ENCODE peak calls at places on chromosomes 11 and 22, in seven cellular contexts. O is endothelial cell of umbilical vein, D is transverse colon, E is breast epithelium, K is stomach, C is HCT116, Q is prostate gland. W is an unnamed sample.
A peak's percentile ranks its signal among the peaks of the same experiment; 100 is the strongest.

GRCh38 chr11:44110231-44110679 is 14.8 kb downstream of the EXT2 start:
- DNase-seq in C (no peak), O (peak; percentile 74), E (no peak), K (peak; percentile 46), D (peak; percentile 53), Q (peak; percentile 30), W (no peak)

GRCh38 chr11:721347-721912 is 15.4 kb downstream of the EPS8L2 start:
- DNase-seq in D (no peak), K (no peak), Q (no peak), C (no peak), O (no peak), E (no peak), W (no peak)

GRCh38 chr11:95152878-95153856 is 63.5 kb downstream of the ENDOD1 start:
- DNase-seq in C (no peak), Q (no peak), E (no peak), K (no peak), D (no peak), O (no peak), W (no peak)

GRCh38 chr11:37474889-37475288 is 876.9 kb upstream of the RAG2 start:
- DNase-seq in Q (no peak), C (no peak), D (no peak), E (no peak), K (no peak), O (no peak), W (no peak)

GRCh38 chr11:84476581-84476980 is 1150.6 kb downstream of the DLG2 start:
- DNase-seq in C (no peak), E (no peak), O (no peak), K (no peak), Q (no peak), D (no peak), W (no peak)

GRCh38 chr22:20795014-20795413 is 21.1 kb downstream of the SERPIND1 start:
- DNase-seq in Q (no peak), O (no peak), K (no peak), D (no peak), C (no peak), E (no peak), W (no peak)

GRCh38 chr11:1810761-1811160 is 24.0 kb upstream of the SYT8 start:
- DNase-seq in K (no peak), E (no peak), O (no peak), C (no peak), Q (no peak), D (no peak), W (no peak)

GRCh38 chr11:104333977-104334376 is 170.0 kb upstream of the PDGFD start:
- DNase-seq in O (peak; percentile 3), K (no peak), C (peak; percentile 7), Q (no peak), E (no peak), D (no peak), W (no peak)

GRCh38 chr11:1744137-1744878 is 6.1 kb downstream of the IFITM10 start:
- DNase-seq in K (no peak), O (no peak), E (peak; percentile 51), D (no peak), C (no peak), Q (no peak), W (no peak)

GRCh38 chr11:113248702-113249490 is 65.5 kb upstream of the TTC12 start:
- DNase-seq in D (no peak), C (no peak), K (no peak), O (no peak), Q (no peak), E (no peak), W (no peak)

GRCh38 chr11:122665882-122666281 is 10.4 kb downstream of the UBASH3B start:
- DNase-seq in D (no peak), E (no peak), O (no peak), Q (no peak), K (no peak), C (no peak), W (no peak)

GRCh38 chr22:32967285-32968101 is 90.7 kb downstream of the SYN3 start:
- DNase-seq in O (no peak), K (no peak), C (no peak), E (no peak), Q (no peak), D (no peak), W (no peak)

GRCh38 chr11:102494216-102494615 is 36.3 kb downstream of the MMP7 start:
- DNase-seq in E (no peak), D (peak; percentile 46), K (peak; percentile 43), C (peak; percentile 59), O (peak; percentile 85), Q (peak; percentile 40), W (no peak)

GRCh38 chr11:57901278-57901677 is 122.4 kb upstream of the OR9Q1 start:
- DNase-seq in Q (no peak), O (no peak), C (no peak), D (no peak), E (no peak), K (no peak), W (no peak)

DNA sequence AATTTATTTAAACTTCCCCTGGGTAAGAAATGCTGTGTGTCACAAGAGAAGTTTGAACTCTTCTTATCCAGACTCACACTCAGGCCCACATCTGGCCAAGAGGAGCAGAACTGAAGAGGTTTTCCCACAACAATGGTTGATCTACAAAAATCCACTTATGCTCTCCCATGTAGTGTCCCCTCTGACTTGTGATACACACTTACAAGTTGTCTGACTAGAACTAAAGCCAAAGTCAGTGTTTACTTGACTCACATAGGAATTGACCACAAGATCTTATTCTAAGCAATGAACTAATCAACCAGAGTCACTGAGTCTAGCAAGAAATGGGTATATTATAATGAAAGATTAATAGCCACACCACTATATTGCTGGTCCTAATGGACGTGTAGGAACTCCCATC is 133.0 kb downstream of the ATG16L2 start:
- DNase-seq in C (no peak), O (no peak), Q (no peak), D (no peak), K (no peak), E (no peak), W (no peak)
- TF ChIP-seq POLR2A in C (no peak), O (no peak), Q (no peak), D (no peak), K (no peak), E (no peak), W (no peak)

GRCh38 chr22:26775394-26775793 is 118.0 kb downstream of the MIAT start:
- DNase-seq in D (no peak), E (no peak), Q (no peak), C (no peak), O (no peak), K (no peak), W (no peak)

GRCh38 chr22:26779929-26780328 is 122.5 kb downstream of the MIAT start:
- DNase-seq in C (no peak), O (no peak), K (no peak), Q (no peak), E (no peak), D (no peak), W (no peak)

GRCh38 chr22:26778372-26778771 is 121.0 kb downstream of the MIAT start:
- DNase-seq in K (no peak), Q (no peak), D (no peak), E (no peak), C (no peak), O (no peak), W (no peak)

GRCh38 chr22:26779108-26779507 is 121.7 kb downstream of the MIAT start:
- DNase-seq in C (no peak), K (no peak), D (no peak), E (no peak), O (no peak), Q (no peak), W (no peak)

DNA sequence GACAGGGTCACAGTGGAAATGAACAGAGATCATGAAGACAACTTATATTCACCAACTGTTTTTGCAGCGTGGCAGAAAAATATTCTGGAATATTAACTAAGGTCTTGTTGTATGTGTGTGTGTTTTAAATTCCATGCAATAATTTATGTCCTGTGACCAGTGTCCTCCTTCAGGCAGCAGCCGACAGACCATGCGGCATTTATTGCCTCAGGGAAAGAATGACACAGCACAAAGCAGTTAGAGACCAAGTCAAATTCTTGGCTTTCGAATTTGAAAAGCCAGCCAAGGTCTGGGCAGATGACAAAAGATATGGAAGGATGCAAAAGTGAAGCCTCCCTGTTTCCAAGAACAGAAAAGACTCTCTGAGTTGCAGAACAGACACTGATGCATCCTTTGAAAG is 120.0 kb downstream of the MIAT start:
- DNase-seq in K (no peak), D (no peak), O (no peak), C (no peak), E (no peak), Q (no peak), W (no peak)
- TF ChIP-seq POLR2AphosphoS5 in K (no peak), D (no peak), O (no peak), C (no peak), E (no peak), Q (no peak), W (peak; percentile 26)

GRCh38 chr22:48234011-48234410 is 1471.6 kb downstream of the TBC1D22A start:
- DNase-seq in O (no peak), Q (no peak), C (no peak), E (no peak), D (no peak), K (peak; percentile 15), W (no peak)

GRCh38 chr22:48236261-48236660 is 1473.8 kb downstream of the TBC1D22A start:
- DNase-seq in E (no peak), D (no peak), C (no peak), O (no peak), K (peak; percentile 15), Q (no peak), W (no peak)

GRCh38 chr22:48233586-48233985 is 1471.1 kb downstream of the TBC1D22A start:
- DNase-seq in O (no peak), Q (no peak), K (no peak), C (no peak), D (no peak), E (no peak), W (no peak)

GRCh38 chr22:48237466-48237865 is 1475.0 kb downstream of the TBC1D22A start:
- DNase-seq in Q (no peak), O (no peak), K (peak; percentile 13), D (no peak), E (no peak), C (no peak), W (no peak)

DNA sequence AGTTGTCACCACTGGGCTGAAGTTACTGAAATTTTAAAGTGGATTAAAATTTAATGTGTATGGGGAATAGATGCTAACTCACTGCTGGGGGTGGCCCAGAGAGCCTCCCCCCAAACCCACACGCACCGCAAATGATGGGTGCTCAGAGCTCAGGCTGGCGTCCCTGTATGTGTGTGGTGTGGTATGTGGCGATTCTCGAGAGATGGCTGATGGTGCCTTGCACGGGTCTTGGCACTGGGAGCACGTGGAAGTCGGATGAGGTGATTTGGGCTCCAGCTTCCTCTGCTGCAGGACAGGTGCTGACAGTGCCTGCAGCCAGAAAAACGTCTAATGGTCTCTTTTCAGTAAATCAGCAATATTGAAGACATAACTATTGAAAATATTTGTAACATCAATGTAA is 1473.3 kb downstream of the TBC1D22A start:
- DNase-seq in D (no peak), Q (no peak), E (no peak), K (peak; percentile 21), O (no peak), C (no peak), W (no peak)
- H3K27ac ChIP-seq in D (no peak overlapping the region), Q (no peak overlapping the region), E (no peak overlapping the region), K (no peak overlapping the region), O (no peak overlapping the region), C (no peak overlapping the region), W (no peak overlapping the region)

GRCh38 chr11:69918938-69919650 is 99.9 kb upstream of the FGF3 start:
- DNase-seq in O (peak; percentile 41), E (peak; percentile 81), C (peak; percentile 43), D (peak; percentile 70), K (peak; percentile 79), Q (peak; percentile 58), W (no peak)
- TF ChIP-seq POLR2A in O (no peak), E (no peak), C (no peak), D (no peak), K (no peak), Q (no peak), W (no peak)

GRCh38 chr11:116775975-116776374 is 3.2 kb upstream of the BUD13 start:
- DNase-seq in K (no peak), E (no peak), D (no peak), Q (no peak), C (no peak), O (no peak), W (no peak)
- TF ChIP-seq POLR2AphosphoS5 in K (no peak), E (no peak), D (no peak), Q (no peak), C (no peak), O (no peak), W (no peak)

W was measured in esophagus muscularis mucosa.